ENCODE peak calls at places on chromosomes 2 and 18, in six cellular contexts. G is BE2C, W is Right ventricle myocardium superior, N is T-cell, V is foreskin fibroblast, H is Kasumi-1. I is an unnamed sample.

GRCh38 chr2:146931109-146931508 is 913.7 kb upstream of the ACVR2A start:
- DNase-seq in G (no peak), W (no peak), N (no peak), V (no peak), H (no peak), I (no peak)

GRCh38 chr2:221908518-221908917 is 336.4 kb upstream of the EPHA4 start:
- DNase-seq in G (no peak), W (no peak), N (no peak), V (no peak), H (no peak), I (no peak)

GRCh38 chr2:181810823-181811695 is 80.5 kb upstream of the ITPRID2 start:
- DNase-seq in G (no peak), W (no peak), N (no peak), V (peak), H (peak), I (peak)

GRCh38 chr2:110737783-110738182 is 5.4 kb downstream of the ACOXL start:
- DNase-seq in G (no peak), W (no peak), N (no peak), V (no peak), H (no peak), I (no peak)

GRCh38 chr2:100733344-100734187 is 86.4 kb upstream of the NPAS2 start:
- DNase-seq in G (no peak), W (peak), N (no peak), V (peak), H (peak), I (peak)

GRCh38 chr2:54422072-54422581 is 34.0 kb upstream of the SPTBN1 start:
- DNase-seq in G (no peak), W (no peak), N (peak), V (no peak), H (peak), I (no peak)

GRCh38 chr2:213846856-213847255 is 562.6 kb downstream of the SPAG16 start:
- DNase-seq in G (no peak), W (no peak), N (no peak), V (peak), H (no peak), I (peak)

GRCh38 chr2:70907130-70907756 is 28.5 kb upstream of the ATP6V1B1 start:
- DNase-seq in G (no peak), W (no peak), N (no peak), V (peak), H (no peak), I (peak)

GRCh38 chr2:42333579-42333978 is 27.4 kb downstream of the COX7A2L start:
- DNase-seq in G (no peak), W (no peak), N (no peak), V (no peak), H (no peak), I (no peak)

GRCh38 chr18:35949903-35950627 is 22.4 kb upstream of the RMP24 start:
- DNase-seq in G (peak), W (peak), N (peak), V (peak), H (peak), I (peak)

GRCh38 chr18:75551071-75551470 is 123.6 kb upstream of the SMIM21 start:
- DNase-seq in G (no peak), W (no peak), N (no peak), V (no peak), H (peak), I (no peak)

GRCh38 chr2:2763998-2764355 is 432.9 kb upstream of the MYT1L start:
- DNase-seq in G (no peak), W (no peak), N (no peak), V (no peak), H (no peak), I (no peak)

GRCh38 chr2:33929467-33929866 is 330.4 kb upstream of the FAM98A start:
- DNase-seq in G (no peak), W (no peak), N (no peak), V (no peak), H (no peak), I (no peak)

GRCh38 chr2:6927186-6927585 is 10.0 kb downstream of the RNF144A start:
- DNase-seq in G (peak), W (peak), N (no peak), V (no peak), H (no peak), I (no peak)

GRCh38 chr2:20745924-20746555 is 76.9 kb downstream of the LDAH start:
- DNase-seq in G (no peak), W (no peak), N (no peak), V (peak), H (no peak), I (no peak)

GRCh38 chr2:46120792-46121565 is 176.2 kb upstream of the EPAS1 start:
- DNase-seq in G (no peak), W (no peak), N (no peak), V (no peak), H (no peak), I (no peak)

GRCh38 chr2:44793322-44793870 is 148.1 kb upstream of the SIX3 start:
- DNase-seq in G (peak), W (no peak), N (no peak), V (peak), H (peak), I (peak)

GRCh38 chr2:4898706-4899105 is 793.5 kb upstream of the SOX11 start:
- DNase-seq in G (no peak), W (no peak), N (no peak), V (no peak), H (no peak), I (no peak)

I was measured in adipocyte.